ENCODE peak calls at places on chromosome X, in four cellular contexts. K, T, J and E are unnamed samples.

GRCh38 chrX:35773958-35774564 is 24.1 kb upstream of the MAGEB16 start:
- DNase-seq in K (no peak), T (no peak), J (no peak), E (no peak)

GRCh38 chrX:39469126-39469525 is 628.6 kb downstream of the BCOR start:
- DNase-seq in K (no peak), T (no peak), J (no peak), E (no peak)

GRCh38 chrX:150581093-150581775 is 12.8 kb downstream of the MTM1 start:
- DNase-seq in K (peak), T (no peak), J (no peak), E (peak)

GRCh38 chrX:110732274-110732673 is 63.3 kb downstream of the CHRDL1 start:
- DNase-seq in K (no peak), T (no peak), J (no peak), E (no peak)

GRCh38 chrX:23504895-23505294 is 162.4 kb upstream of the PRDX4 start:
- DNase-seq in K (no peak), T (no peak), J (no peak), E (no peak)

GRCh38 chrX:132218100-132218807 is 993 bp downstream of the RAP2C start:
- DNase-seq in K (peak), T (peak), J (peak), E (peak)

GRCh38 chrX:41259516-41259915 is 74.4 kb upstream of the DDX3X start:
- DNase-seq in K (peak), T (no peak), J (no peak), E (no peak)

GRCh38 chrX:97895751-97896150 is 1012.0 kb downstream of the RPA4 start:
- DNase-seq in K (no peak), T (no peak), J (no peak), E (no peak)

GRCh38 chrX:10636851-10637250 is 16.5 kb upstream of the MID1 start:
- DNase-seq in K (no peak), T (no peak), J (no peak), E (no peak)

GRCh38 chrX:40938418-40938817 is 146.8 kb upstream of the USP9X start:
- DNase-seq in K (no peak), T (no peak), J (no peak), E (peak)

GRCh38 chrX:45806410-45807121 is 605.9 kb upstream of the DIPK2B start:
- DNase-seq in K (no peak), T (peak), J (no peak), E (peak)

GRCh38 chrX:8730812-8731578 is 942 bp downstream of the ANOS1 start:
- DNase-seq in K (no peak), T (no peak), J (no peak), E (no peak)

GRCh38 chrX:63513825-63514574 is 162.9 kb upstream of the SPIN4 start:
- DNase-seq in K (no peak), T (no peak), J (no peak), E (no peak)

GRCh38 chrX:103211012-103211715 is 3.7 kb upstream of the BEX4 start:
- DNase-seq in K (peak), T (no peak), J (no peak), E (peak)

GRCh38 chrX:11427082-11428033 is 134.1 kb downstream of the AMELX start:
- DNase-seq in K (no peak), T (no peak), J (peak), E (no peak)

GRCh38 chrX:96752776-96753175 is 68.1 kb downstream of the DIAPH2 start:
- DNase-seq in K (no peak), T (no peak), J (no peak), E (no peak)

GRCh38 chrX:154750301-154751120 is at the start of gene GAB3:
- DNase-seq in K (no peak), T (no peak), J (peak), E (no peak)

GRCh38 chrX:154748712-154749339 is 2.1 kb downstream of the GAB3 start:
- DNase-seq in K (peak), T (no peak), J (peak), E (peak)

GRCh38 chrX:154749856-154750255 is 1.0 kb downstream of the GAB3 start:
- DNase-seq in K (no peak), T (no peak), J (no peak), E (no peak)

GRCh38 chrX:154751669-154752271 is 893 bp upstream of the GAB3 start:
- DNase-seq in K (no peak), T (no peak), J (peak), E (no peak)

GRCh38 chrX:154751121-154751668 is 318 bp upstream of the GAB3 start:
- DNase-seq in K (no peak), T (no peak), J (peak), E (no peak)
- TF ChIP-seq POLR2AphosphoS2 in K (no peak), T (no peak), J (no peak), E (no peak)

DNA sequence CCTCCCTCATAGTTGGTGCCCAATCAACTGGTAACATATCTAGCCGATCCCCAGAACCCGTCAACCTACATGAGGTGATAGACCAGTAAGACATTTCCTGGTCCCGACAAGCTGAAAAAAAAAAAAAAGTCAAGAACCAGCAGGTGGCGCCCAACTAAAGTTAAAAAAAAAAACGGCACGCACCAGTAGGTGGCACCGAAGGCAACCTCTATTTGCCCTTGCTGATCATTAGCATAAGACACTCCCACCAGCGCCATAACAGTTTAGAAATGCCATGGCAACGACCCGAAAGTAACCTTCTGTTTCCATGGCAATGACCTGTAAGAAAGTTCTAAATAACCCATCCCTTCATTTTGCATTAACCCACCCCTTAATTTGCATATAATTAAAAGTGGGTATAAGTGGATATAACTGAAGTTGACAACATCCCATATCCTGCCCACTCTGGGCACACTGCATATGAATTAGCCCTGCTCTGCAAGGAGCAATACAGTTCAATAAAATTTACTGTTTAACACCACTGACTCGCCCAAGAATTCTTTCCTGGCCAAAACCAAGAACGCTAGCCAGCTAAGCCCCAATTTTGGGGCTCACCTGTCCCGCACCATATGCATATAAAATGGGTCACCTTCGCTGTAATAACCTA is 83.9 kb upstream of the SPANXB1 start:
- DNase-seq in K (peak), T (peak), J (peak), E (peak)
- TF ChIP-seq JUNB in K (no peak), T (no peak), J (no peak), E (no peak)

DNA sequence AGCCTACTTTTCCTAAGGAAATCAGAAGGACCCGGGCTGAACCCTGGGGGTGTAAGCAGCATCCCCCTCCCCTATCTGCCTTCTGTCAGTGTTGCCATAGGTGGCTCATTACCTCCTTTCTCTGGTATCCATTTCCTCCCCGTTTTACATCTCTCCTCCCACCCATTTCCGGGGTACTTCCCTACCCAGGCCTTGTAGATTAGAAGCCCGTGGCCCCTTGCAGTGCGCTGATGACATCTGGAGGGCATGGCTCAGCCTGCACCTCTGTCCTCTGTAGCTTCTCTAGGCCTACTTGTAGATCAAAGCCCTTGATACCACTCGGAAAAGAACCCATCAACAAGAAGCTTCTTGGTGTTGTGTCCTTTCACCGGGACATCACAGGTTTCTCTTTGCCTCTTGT is 71.8 kb downstream of the NBDY start:
- DNase-seq in K (no peak), T (no peak), J (no peak), E (no peak)
- TF ChIP-seq POLR2AphosphoS2 in K (no peak), T (no peak), J (no peak), E (no peak)

DNA sequence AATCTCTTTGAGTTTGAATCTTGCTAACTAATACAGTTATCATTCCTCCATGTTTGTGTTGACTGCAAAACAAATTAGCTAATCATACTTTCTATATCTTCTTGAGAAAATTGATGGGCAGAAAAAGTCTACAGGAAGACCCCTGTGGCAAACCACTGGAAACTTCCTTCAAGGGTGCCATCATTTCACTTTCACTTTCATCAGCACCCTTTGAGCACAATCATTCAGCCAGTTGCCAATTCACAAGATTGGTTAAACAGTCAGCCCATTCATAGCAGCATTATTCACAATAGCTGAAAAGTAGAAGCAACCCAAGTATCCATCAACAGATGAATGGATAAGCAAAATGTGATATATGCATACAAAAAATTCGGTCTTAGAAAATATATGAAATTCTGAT is 101.5 kb downstream of the CCDC160 start:
- DNase-seq in K (no peak), T (peak), J (no peak), E (no peak)
- TF ChIP-seq JUNB in K (no peak), T (no peak), J (no peak), E (no peak)

GRCh38 chrX:25599061-25599460 is 539.1 kb upstream of the MAGEB18 start:
- DNase-seq in K (no peak), T (no peak), J (no peak), E (no peak)

GRCh38 chrX:25597561-25597960 is 540.6 kb upstream of the MAGEB18 start:
- DNase-seq in K (no peak), T (no peak), J (no peak), E (no peak)

GRCh38 chrX:25596881-25597280 is 541.3 kb upstream of the MAGEB18 start:
- DNase-seq in K (no peak), T (no peak), J (no peak), E (no peak)

GRCh38 chrX:25601323-25601722 is 536.8 kb upstream of the MAGEB18 start:
- DNase-seq in K (no peak), T (no peak), J (no peak), E (no peak)

GRCh38 chrX:25600776-25601175 is 537.4 kb upstream of the MAGEB18 start:
- DNase-seq in K (no peak), T (no peak), J (no peak), E (no peak)
- TF ChIP-seq POLR2AphosphoS2 in K (no peak), T (no peak), J (no peak), E (no peak)